ENCODE peak calls at places on chromosomes 13 and 19, in ten cellular contexts. One of them, this sample, is unnamed. For H3K4me1, the result is how much of the 10 kb centered on the place peaks cover.

GRCh38 chr19:17807731-17808316 is 12.9 kb downstream of the B3GNT3 start:
- DNase-seq in neural progenitor cell: no peak
- DNase-seq in lung: no peak
- DNase-seq in OCI-LY7: no peak
- DNase-seq in aorta: no peak
- DNase-seq in neuronal stem cell: no peak
- DNase-seq in effector memory CD4-positive, alpha-beta T cell: no peak
- DNase-seq in adrenal gland: no peak
- DNase-seq in body of pancreas: no peak
- DNase-seq in SK-N-SH: no peak
- DNase-seq in this sample: no peak

GRCh38 chr13:114067381-114067885 is 65.0 kb downstream of the RASA3 start:
- DNase-seq in neural progenitor cell: no peak
- DNase-seq in OCI-LY7: peak
- DNase-seq in neuronal stem cell: no peak
- DNase-seq in lung: no peak
- DNase-seq in body of pancreas: no peak
- DNase-seq in effector memory CD4-positive, alpha-beta T cell: no peak
- DNase-seq in aorta: peak
- DNase-seq in adrenal gland: no peak
- DNase-seq in SK-N-SH: no peak
- DNase-seq in this sample: no peak

GRCh38 chr19:13057147-13057572 is 45.5 kb downstream of the LYL1 start:
- DNase-seq in SK-N-SH: no peak
- DNase-seq in neural progenitor cell: peak
- DNase-seq in OCI-LY7: no peak
- DNase-seq in adrenal gland: no peak
- DNase-seq in body of pancreas: no peak
- DNase-seq in neuronal stem cell: no peak
- DNase-seq in lung: no peak
- DNase-seq in aorta: no peak
- DNase-seq in effector memory CD4-positive, alpha-beta T cell: no peak
- DNase-seq in this sample: no peak

GRCh38 chr19:49637865-49638350 is 2.0 kb downstream of the RRAS start:
- DNase-seq in neural progenitor cell: peak
- DNase-seq in neuronal stem cell: no peak
- DNase-seq in adrenal gland: peak
- DNase-seq in lung: peak
- DNase-seq in OCI-LY7: no peak
- DNase-seq in effector memory CD4-positive, alpha-beta T cell: no peak
- DNase-seq in SK-N-SH: no peak
- DNase-seq in aorta: peak
- DNase-seq in body of pancreas: peak
- DNase-seq in this sample: no peak

GRCh38 chr13:73677041-73677589 is 457.1 kb downstream of the KLF12 start:
- DNase-seq in neural progenitor cell: no peak
- DNase-seq in lung: no peak
- DNase-seq in SK-N-SH: no peak
- DNase-seq in aorta: no peak
- DNase-seq in effector memory CD4-positive, alpha-beta T cell: no peak
- DNase-seq in adrenal gland: no peak
- DNase-seq in body of pancreas: no peak
- DNase-seq in OCI-LY7: no peak
- DNase-seq in neuronal stem cell: no peak
- DNase-seq in this sample: no peak

GRCh38 chr13:52455677-52456041 is 381 bp downstream of the CKAP2 start:
- DNase-seq in adrenal gland: peak
- DNase-seq in neuronal stem cell: peak
- DNase-seq in aorta: peak
- DNase-seq in neural progenitor cell: peak
- DNase-seq in lung: peak
- DNase-seq in effector memory CD4-positive, alpha-beta T cell: peak
- DNase-seq in SK-N-SH: peak
- DNase-seq in OCI-LY7: peak
- DNase-seq in body of pancreas: peak
- DNase-seq in this sample: peak

GRCh38 chr13:27359203-27359821 is 65.1 kb upstream of the GTF3A start:
- DNase-seq in lung: peak
- DNase-seq in neural progenitor cell: peak
- DNase-seq in aorta: peak
- DNase-seq in OCI-LY7: peak
- DNase-seq in body of pancreas: peak
- DNase-seq in adrenal gland: peak
- DNase-seq in SK-N-SH: peak
- DNase-seq in effector memory CD4-positive, alpha-beta T cell: peak
- DNase-seq in neuronal stem cell: peak
- DNase-seq in this sample: no peak

GRCh38 chr13:111957913-111958450 is 109.0 kb upstream of the SOX1 start:
- DNase-seq in OCI-LY7: no peak
- DNase-seq in aorta: no peak
- DNase-seq in lung: no peak
- DNase-seq in neural progenitor cell: no peak
- DNase-seq in neuronal stem cell: no peak
- DNase-seq in SK-N-SH: no peak
- DNase-seq in body of pancreas: no peak
- DNase-seq in adrenal gland: no peak
- DNase-seq in effector memory CD4-positive, alpha-beta T cell: no peak
- DNase-seq in this sample: no peak

GRCh38 chr13:78398743-78399410 is 204.5 kb downstream of the POU4F1 start:
- DNase-seq in neural progenitor cell: no peak
- DNase-seq in lung: no peak
- DNase-seq in body of pancreas: no peak
- DNase-seq in adrenal gland: no peak
- DNase-seq in OCI-LY7: peak
- DNase-seq in SK-N-SH: no peak
- DNase-seq in aorta: no peak
- DNase-seq in effector memory CD4-positive, alpha-beta T cell: no peak
- DNase-seq in neuronal stem cell: no peak
- DNase-seq in this sample: no peak

GRCh38 chr19:19777692-19778091 is 43.9 kb downstream of the ZNF506 start:
- DNase-seq in OCI-LY7: peak
- DNase-seq in lung: no peak
- DNase-seq in aorta: no peak
- DNase-seq in SK-N-SH: no peak
- DNase-seq in neuronal stem cell: no peak
- DNase-seq in adrenal gland: no peak
- DNase-seq in effector memory CD4-positive, alpha-beta T cell: no peak
- DNase-seq in body of pancreas: no peak
- DNase-seq in neural progenitor cell: no peak
- DNase-seq in this sample: no peak

GRCh38 chr19:57850553-57851017 is 926 bp downstream of the ZNF587 start:
- DNase-seq in neuronal stem cell: peak
- DNase-seq in effector memory CD4-positive, alpha-beta T cell: no peak
- DNase-seq in lung: no peak
- DNase-seq in body of pancreas: peak
- DNase-seq in adrenal gland: no peak
- DNase-seq in aorta: no peak
- DNase-seq in SK-N-SH: peak
- DNase-seq in OCI-LY7: peak
- DNase-seq in neural progenitor cell: peak
- DNase-seq in this sample: no peak

GRCh38 chr13:111076156-111077013 is 38.7 kb upstream of the ARHGEF7 start:
- DNase-seq in OCI-LY7: no peak
- DNase-seq in effector memory CD4-positive, alpha-beta T cell: no peak
- DNase-seq in neuronal stem cell: no peak
- DNase-seq in lung: peak
- DNase-seq in body of pancreas: no peak
- DNase-seq in aorta: no peak
- DNase-seq in adrenal gland: no peak
- DNase-seq in neural progenitor cell: no peak
- DNase-seq in SK-N-SH: no peak
- DNase-seq in this sample: no peak

GRCh38 chr13:89066868-89067466 is 1395.8 kb downstream of the SLITRK5 start:
- DNase-seq in SK-N-SH: peak
- DNase-seq in aorta: no peak
- DNase-seq in OCI-LY7: peak
- DNase-seq in lung: peak
- DNase-seq in effector memory CD4-positive, alpha-beta T cell: no peak
- DNase-seq in neuronal stem cell: peak
- DNase-seq in body of pancreas: peak
- DNase-seq in adrenal gland: peak
- DNase-seq in neural progenitor cell: peak
- DNase-seq in this sample: peak

GRCh38 chr13:78680611-78681010 is 21.7 kb upstream of the OBI1 start:
- DNase-seq in neuronal stem cell: no peak
- DNase-seq in OCI-LY7: no peak
- DNase-seq in adrenal gland: no peak
- DNase-seq in neural progenitor cell: no peak
- DNase-seq in aorta: no peak
- DNase-seq in body of pancreas: no peak
- DNase-seq in SK-N-SH: no peak
- DNase-seq in lung: no peak
- DNase-seq in effector memory CD4-positive, alpha-beta T cell: no peak
- DNase-seq in this sample: no peak

GRCh38 chr13:52737451-52737850 is 2.2 kb downstream of the CNMD start:
- DNase-seq in lung: no peak
- DNase-seq in neuronal stem cell: no peak
- DNase-seq in body of pancreas: no peak
- DNase-seq in OCI-LY7: no peak
- DNase-seq in aorta: no peak
- DNase-seq in effector memory CD4-positive, alpha-beta T cell: no peak
- DNase-seq in SK-N-SH: no peak
- DNase-seq in adrenal gland: no peak
- DNase-seq in neural progenitor cell: no peak
- DNase-seq in this sample: no peak

GRCh38 chr19:27733551-27734266 is 1479.2 kb downstream of the UQCRFS1 start:
- DNase-seq in lung: peak
- DNase-seq in SK-N-SH: no peak
- DNase-seq in body of pancreas: no peak
- DNase-seq in neuronal stem cell: no peak
- DNase-seq in effector memory CD4-positive, alpha-beta T cell: no peak
- DNase-seq in aorta: no peak
- DNase-seq in neural progenitor cell: no peak
- DNase-seq in adrenal gland: no peak
- DNase-seq in OCI-LY7: no peak
- DNase-seq in this sample: no peak

DNA sequence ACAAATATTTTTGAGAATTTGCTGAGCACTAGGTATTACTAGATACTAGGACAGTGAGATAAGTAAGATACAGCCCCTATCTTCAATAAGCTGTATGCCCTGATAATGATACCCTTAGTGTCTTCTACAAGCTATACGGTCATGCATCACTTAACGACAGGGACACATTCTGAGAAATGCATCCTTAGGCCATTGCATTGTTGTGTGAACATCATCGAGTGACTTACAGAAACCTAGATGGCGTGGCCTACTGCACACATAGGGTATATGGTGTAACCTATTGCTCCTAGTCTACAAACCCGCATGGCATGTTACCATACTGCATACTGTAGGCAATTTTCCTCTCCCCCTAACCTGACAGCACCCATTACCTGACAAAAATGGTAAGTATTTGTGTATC is 64.9 kb downstream of the LRCH1 start:
- DNase-seq in lung: no peak
- DNase-seq in neuronal stem cell: no peak
- DNase-seq in adrenal gland: no peak
- DNase-seq in OCI-LY7: no peak
- DNase-seq in aorta: no peak
- DNase-seq in body of pancreas: no peak
- DNase-seq in SK-N-SH: no peak
- DNase-seq in effector memory CD4-positive, alpha-beta T cell: no peak
- DNase-seq in neural progenitor cell: no peak
- DNase-seq in this sample: no peak
- H3K4me1 ChIP-seq in lung: under half
- H3K4me1 ChIP-seq in neuronal stem cell: under half
- H3K4me1 ChIP-seq in adrenal gland: under half
- H3K4me1 ChIP-seq in OCI-LY7: half or more
- H3K4me1 ChIP-seq in aorta: under half
- H3K4me1 ChIP-seq in body of pancreas: under half
- H3K4me1 ChIP-seq in SK-N-SH: half or more
- H3K4me1 ChIP-seq in effector memory CD4-positive, alpha-beta T cell: under half
- H3K4me1 ChIP-seq in neural progenitor cell: under half
- H3K4me1 ChIP-seq in this sample: under half

GRCh38 chr19:7832781-7833180 is 2.8 kb downstream of the EVI5L start:
- DNase-seq in OCI-LY7: no peak
- DNase-seq in lung: no peak
- DNase-seq in aorta: no peak
- DNase-seq in effector memory CD4-positive, alpha-beta T cell: no peak
- DNase-seq in adrenal gland: no peak
- DNase-seq in neural progenitor cell: no peak
- DNase-seq in body of pancreas: no peak
- DNase-seq in SK-N-SH: no peak
- DNase-seq in neuronal stem cell: no peak
- DNase-seq in this sample: no peak
- H3K27ac ChIP-seq in OCI-LY7: no peak
- H3K27ac ChIP-seq in lung: peak
- H3K27ac ChIP-seq in aorta: no peak
- H3K27ac ChIP-seq in effector memory CD4-positive, alpha-beta T cell: no peak
- H3K27ac ChIP-seq in adrenal gland: no peak
- H3K27ac ChIP-seq in neural progenitor cell: no peak
- H3K27ac ChIP-seq in body of pancreas: no peak
- H3K27ac ChIP-seq in SK-N-SH: no peak
- H3K27ac ChIP-seq in neuronal stem cell: no peak
- H3K27ac ChIP-seq in this sample: no peak

DNA sequence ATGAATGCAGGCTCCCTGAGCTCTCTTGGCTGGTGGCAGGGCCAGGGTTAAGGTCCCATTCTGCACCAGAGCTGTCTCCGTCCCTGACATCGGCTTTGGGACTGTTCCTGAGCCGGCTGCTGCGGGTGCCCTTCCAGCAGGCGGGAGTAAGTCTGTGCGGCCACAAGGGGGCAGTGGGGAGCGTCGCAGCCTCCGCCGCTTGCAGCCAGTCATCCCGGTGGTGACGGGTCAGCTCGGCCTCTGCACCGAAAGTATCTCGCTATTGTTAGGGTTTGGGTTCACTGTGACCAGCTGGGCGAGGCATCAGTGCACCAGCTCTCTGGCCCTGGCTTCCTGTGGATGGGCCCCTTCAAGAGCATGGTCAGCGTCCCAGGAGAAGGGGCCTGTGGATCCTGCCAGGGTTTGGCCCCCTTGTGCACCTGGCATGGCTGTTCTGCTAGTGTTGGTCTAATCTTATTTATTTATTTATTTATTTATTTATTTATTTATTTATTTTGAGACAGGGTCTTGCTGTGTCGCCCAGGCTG is 15.1 kb downstream of the NDUFB7 start:
- DNase-seq in body of pancreas: peak
- DNase-seq in adrenal gland: peak
- DNase-seq in effector memory CD4-positive, alpha-beta T cell: peak
- DNase-seq in neuronal stem cell: peak
- DNase-seq in neural progenitor cell: peak
- DNase-seq in OCI-LY7: peak
- DNase-seq in aorta: peak
- DNase-seq in SK-N-SH: peak
- DNase-seq in lung: peak
- DNase-seq in this sample: peak
- H3K4me1 ChIP-seq in body of pancreas: under half
- H3K4me1 ChIP-seq in adrenal gland: half or more
- H3K4me1 ChIP-seq in effector memory CD4-positive, alpha-beta T cell: under half
- H3K4me1 ChIP-seq in neuronal stem cell: under half
- H3K4me1 ChIP-seq in neural progenitor cell: under half
- H3K4me1 ChIP-seq in OCI-LY7: under half
- H3K4me1 ChIP-seq in aorta: under half
- H3K4me1 ChIP-seq in SK-N-SH: under half
- H3K4me1 ChIP-seq in lung: under half
- H3K4me1 ChIP-seq in this sample: under half

DNA sequence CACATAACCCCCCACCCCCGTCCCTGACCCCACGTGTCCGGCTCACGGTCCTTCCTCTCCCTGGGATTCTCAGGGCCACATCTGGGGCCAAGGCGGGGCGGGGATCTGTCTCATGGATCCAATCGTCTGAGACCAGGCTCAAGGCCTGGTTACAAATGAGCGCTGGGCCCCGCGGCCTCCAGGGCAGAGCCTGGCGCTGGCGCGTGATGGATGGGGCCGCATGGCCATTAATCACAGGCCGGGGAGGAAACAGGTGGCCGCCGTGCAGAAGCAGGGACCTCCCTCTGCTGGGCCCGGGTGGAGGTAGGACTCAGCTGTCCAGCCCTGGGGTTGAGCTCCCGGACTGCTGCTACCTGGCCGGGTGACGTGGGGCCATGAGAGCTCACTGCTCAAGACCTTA is 5.8 kb upstream of the TLE5 start:
- DNase-seq in aorta: no peak
- DNase-seq in lung: no peak
- DNase-seq in SK-N-SH: peak
- DNase-seq in adrenal gland: peak
- DNase-seq in OCI-LY7: no peak
- DNase-seq in effector memory CD4-positive, alpha-beta T cell: no peak
- DNase-seq in body of pancreas: peak
- DNase-seq in neuronal stem cell: no peak
- DNase-seq in neural progenitor cell: no peak
- DNase-seq in this sample: no peak
- H3K27ac ChIP-seq in aorta: no peak
- H3K27ac ChIP-seq in lung: no peak
- H3K27ac ChIP-seq in SK-N-SH: no peak
- H3K27ac ChIP-seq in adrenal gland: peak
- H3K27ac ChIP-seq in OCI-LY7: no peak
- H3K27ac ChIP-seq in effector memory CD4-positive, alpha-beta T cell: no peak
- H3K27ac ChIP-seq in body of pancreas: peak
- H3K27ac ChIP-seq in neuronal stem cell: no peak
- H3K27ac ChIP-seq in neural progenitor cell: no peak
- H3K27ac ChIP-seq in this sample: no peak

This sample was measured in iPS DF 6.9.